ENCODE peak calls at places on chromosomes 7 and 10, in ten cellular contexts. H, R, Z, B, S, E, A, O, N and M are unnamed samples.

GRCh38 chr10:132707121-132707775 is 78.7 kb downstream of the NKX6-2 start:
- DNase-seq in H (no peak), R (no peak), Z (no peak), B (no peak), S (no peak), E (no peak), A (peak), O (no peak), N (no peak), M (no peak)

GRCh38 chr10:124221356-124222297 is 128.2 kb upstream of the CHST15 start:
- DNase-seq in H (no peak), R (no peak), Z (no peak), B (no peak), S (no peak), E (no peak), A (no peak), O (peak), N (no peak), M (no peak)

GRCh38 chr10:87845624-87846377 is 17.5 kb downstream of the KLLN start:
- DNase-seq in H (no peak), R (no peak), Z (no peak), B (no peak), S (no peak), E (no peak), A (no peak), O (peak), N (no peak), M (no peak)

GRCh38 chr7:157471259-157472125 is 134.7 kb downstream of the DNAJB6 start:
- DNase-seq in H (peak), R (no peak), Z (no peak), B (no peak), S (no peak), E (no peak), A (peak), O (no peak), N (no peak), M (no peak)

GRCh38 chr7:135910393-135911036 is 66.6 kb downstream of the MTPN start:
- DNase-seq in H (no peak), R (no peak), Z (no peak), B (no peak), S (no peak), E (no peak), A (no peak), O (no peak), N (no peak), M (no peak)

GRCh38 chr10:5633166-5633565 is 33.2 kb downstream of the ASB13 start:
- DNase-seq in H (no peak), R (no peak), Z (no peak), B (no peak), S (no peak), E (no peak), A (no peak), O (no peak), N (no peak), M (no peak)

GRCh38 chr10:129971381-129972144 is 7.5 kb upstream of the EBF3 start:
- DNase-seq in H (no peak), R (no peak), Z (peak), B (peak), S (no peak), E (peak), A (peak), O (peak), N (no peak), M (no peak)

GRCh38 chr7:149683191-149683590 is 90.2 kb downstream of the ZNF467 start:
- DNase-seq in H (no peak), R (no peak), Z (no peak), B (no peak), S (no peak), E (no peak), A (no peak), O (no peak), N (no peak), M (no peak)

GRCh38 chr7:97005764-97006145 is 402 bp downstream of the DLX6 start:
- DNase-seq in H (no peak), R (no peak), Z (no peak), B (no peak), S (no peak), E (no peak), A (no peak), O (no peak), N (peak), M (no peak)

GRCh38 chr10:95440756-95441546 is 120.2 kb downstream of the SORBS1 start:
- DNase-seq in H (no peak), R (no peak), Z (no peak), B (no peak), S (no peak), E (no peak), A (no peak), O (no peak), N (no peak), M (no peak)

GRCh38 chr10:74244097-74244685 is 93.2 kb downstream of the ADK start:
- DNase-seq in H (peak), R (no peak), Z (peak), B (no peak), S (no peak), E (no peak), A (no peak), O (peak), N (no peak), M (no peak)

GRCh38 chr10:72243822-72244437 is 27.9 kb upstream of the ASCC1 start:
- DNase-seq in H (no peak), R (no peak), Z (no peak), B (peak), S (no peak), E (no peak), A (no peak), O (peak), N (no peak), M (no peak)

GRCh38 chr7:31102973-31103850 is 51.1 kb downstream of the ADCYAP1R1 start:
- DNase-seq in H (no peak), R (no peak), Z (no peak), B (no peak), S (no peak), E (no peak), A (peak), O (no peak), N (no peak), M (no peak)

GRCh38 chr10:114207349-114207748 is 28.2 kb downstream of the TDRD1 start:
- DNase-seq in H (no peak), R (no peak), Z (no peak), B (no peak), S (no peak), E (no peak), A (no peak), O (no peak), N (no peak), M (no peak)

GRCh38 chr10:119198438-119198837 is 8.9 kb upstream of the GRK5 start:
- DNase-seq in H (no peak), R (no peak), Z (no peak), B (no peak), S (no peak), E (no peak), A (peak), O (peak), N (no peak), M (no peak)

GRCh38 chr7:76202666-76203030 is 952 bp downstream of the SRRM3 start:
- DNase-seq in H (no peak), R (no peak), Z (peak), B (no peak), S (no peak), E (no peak), A (peak), O (no peak), N (no peak), M (no peak)

GRCh38 chr10:89263531-89263930 is 12.0 kb upstream of the LIPA start:
- DNase-seq in H (no peak), R (no peak), Z (peak), B (no peak), S (no peak), E (no peak), A (no peak), O (no peak), N (no peak), M (no peak)

GRCh38 chr10:49163741-49164140 is 24.4 kb downstream of the TMEM273 start:
- DNase-seq in H (no peak), R (no peak), Z (no peak), B (peak), S (no peak), E (no peak), A (no peak), O (peak), N (no peak), M (no peak)

GRCh38 chr10:99996934-99997648 is 12.7 kb downstream of the DNMBP start:
- DNase-seq in H (no peak), R (no peak), Z (no peak), B (no peak), S (no peak), E (no peak), A (no peak), O (peak), N (no peak), M (no peak)

GRCh38 chr7:5619419-5620130 is 161.9 kb downstream of the RNF216 start:
- DNase-seq in H (no peak), R (no peak), Z (no peak), B (no peak), S (no peak), E (no peak), A (no peak), O (no peak), N (no peak), M (no peak)

GRCh38 chr10:26199841-26200240 is 16.7 kb upstream of the GAD2 start:
- DNase-seq in H (no peak), R (no peak), Z (no peak), B (no peak), S (no peak), E (peak), A (no peak), O (no peak), N (no peak), M (no peak)

GRCh38 chr7:103573479-103574058 is 127.6 kb upstream of the SLC26A5 start:
- DNase-seq in H (no peak), R (no peak), Z (peak), B (peak), S (no peak), E (peak), A (no peak), O (peak), N (no peak), M (no peak)

GRCh38 chr10:86225098-86225782 is 141.4 kb downstream of the GRID1 start:
- DNase-seq in H (no peak), R (no peak), Z (no peak), B (peak), S (no peak), E (no peak), A (no peak), O (peak), N (no peak), M (no peak)

GRCh38 chr7:70082026-70082655 is 483.9 kb downstream of the AUTS2 start:
- DNase-seq in H (no peak), R (no peak), Z (no peak), B (peak), S (no peak), E (no peak), A (no peak), O (no peak), N (no peak), M (no peak)

GRCh38 chr7:12917801-12918200 is 230.4 kb downstream of the ARL4A start:
- DNase-seq in H (no peak), R (no peak), Z (no peak), B (no peak), S (no peak), E (no peak), A (no peak), O (no peak), N (no peak), M (no peak)

GRCh38 chr7:156963472-156963871 is 14.0 kb downstream of the NOM1 start:
- DNase-seq in H (no peak), R (no peak), Z (no peak), B (no peak), S (no peak), E (no peak), A (no peak), O (no peak), N (no peak), M (no peak)

GRCh38 chr7:155702616-155703015 is 58.2 kb downstream of the RBM33 start:
- DNase-seq in H (no peak), R (no peak), Z (no peak), B (no peak), S (no peak), E (no peak), A (no peak), O (peak), N (no peak), M (no peak)

GRCh38 chr10:21910798-21911197 is 92.7 kb downstream of the DNAJC1 start:
- DNase-seq in H (no peak), R (no peak), Z (no peak), B (no peak), S (no peak), E (no peak), A (no peak), O (no peak), N (no peak), M (no peak)